ENCODE peak calls at places on chromosomes 3 and 15, in eight cellular contexts. Q is NCI-H524 treated with DMSO at 0.1 percent for 48 hours; Z is renal cortical epithelial cell; I is activated CD8-positive, alpha-beta memory T cell treated with anti-CD3 and anti-CD28 coated beads for 48 hours; W is kidney tubule cell; C is psoas muscle; A is MCF 10A; D is NT2/D1. X is an unnamed sample.

GRCh38 chr3:13110678-13111116 is 37.5 kb upstream of the IQSEC1 start:
- DNase-seq in Q (peak; percentile 66), Z (peak; percentile 91), I (no peak), W (peak; percentile 78), C (no peak), A (no peak), D (no peak), X (no peak)

GRCh38 chr3:8500208-8500961 is 1.2 kb upstream of the LMCD1 start:
- DNase-seq in Q (no peak), Z (peak; percentile 81), I (no peak), W (peak; percentile 88), C (no peak), A (no peak), D (no peak), X (no peak)

GRCh38 chr3:150220041-150220440 is 188.1 kb upstream of the TSC22D2 start:
- DNase-seq in Q (no peak), Z (no peak), I (no peak), W (no peak), C (no peak), A (no peak), D (no peak), X (no peak)

GRCh38 chr15:26438718-26439117 is 334.1 kb downstream of the GABRB3 start:
- DNase-seq in Q (no peak), Z (no peak), I (no peak), W (no peak), C (no peak), A (no peak), D (no peak), X (no peak)

GRCh38 chr3:177553012-177553411 is 355.7 kb upstream of the TBL1XR1 start:
- DNase-seq in Q (no peak), Z (no peak), I (no peak), W (no peak), C (no peak), A (no peak), D (no peak), X (no peak)

GRCh38 chr3:106114848-106115247 is 246.0 kb upstream of the CBLB start:
- DNase-seq in Q (no peak), Z (no peak), I (no peak), W (no peak), C (no peak), A (no peak), D (no peak), X (no peak)

GRCh38 chr15:81940467-81941451 is 105.1 kb downstream of the MEX3B start:
- DNase-seq in Q (peak; percentile 77), Z (no peak), I (no peak), W (no peak), C (no peak), A (peak; percentile 11), D (no peak), X (no peak)

GRCh38 chr3:140206196-140207040 is 271.4 kb downstream of the CLSTN2 start:
- DNase-seq in Q (peak; percentile 97), Z (peak; percentile 49), I (no peak), W (peak; percentile 42), C (no peak), A (peak; percentile 53), D (no peak), X (no peak)

GRCh38 chr3:192566706-192567290 is 160.5 kb downstream of the FGF12 start:
- DNase-seq in Q (peak; percentile 28), Z (peak; percentile 69), I (peak; percentile 5), W (peak; percentile 70), C (peak; percentile 40), A (peak; percentile 74), D (peak; percentile 62), X (peak; percentile 36)

GRCh38 chr3:122105626-122106025 is 50.5 kb downstream of the CD86 start:
- DNase-seq in Q (no peak), Z (no peak), I (no peak), W (peak; percentile 69), C (no peak), A (no peak), D (no peak), X (no peak)

GRCh38 chr15:71125831-71126453 is 10.7 kb downstream of the THSD4 start:
- DNase-seq in Q (no peak), Z (no peak), I (no peak), W (no peak), C (no peak), A (no peak), D (no peak), X (no peak)